ENCODE peak calls at places on chromosomes 5 and 9, in seven cellular contexts. W is GM12891, I is HepG2, K is upper lobe of left lung, Q is breast epithelium, X is transverse colon, Y is endothelial cell of umbilical vein. T is an unnamed sample.

GRCh38 chr5:65482727-65483473 is 1.2 kb upstream of the ADAMTS6 start:
- DNase-seq in W (no peak), I (peak), K (no peak), Q (no peak), X (no peak), Y (peak), T (no peak)

GRCh38 chr5:43110606-43111170 is 10.0 kb upstream of the ZNF131 start:
- DNase-seq in W (no peak), I (peak), K (no peak), Q (no peak), X (peak), Y (no peak), T (peak)

GRCh38 chr5:172410160-172410559 is 44.2 kb downstream of the SH3PXD2B start:
- DNase-seq in W (no peak), I (no peak), K (no peak), Q (no peak), X (no peak), Y (no peak), T (no peak)

GRCh38 chr5:127648997-127649550 is at the start of gene CTXN3:
- DNase-seq in W (no peak), I (no peak), K (no peak), Q (no peak), X (no peak), Y (no peak), T (no peak)

GRCh38 chr5:168967882-168968620 is 332.9 kb downstream of the SLIT3 start:
- DNase-seq in W (no peak), I (no peak), K (no peak), Q (no peak), X (no peak), Y (no peak), T (no peak)

GRCh38 chr5:106314221-106314824 is 1356.4 kb downstream of the EFNA5 start:
- DNase-seq in W (no peak), I (no peak), K (no peak), Q (no peak), X (no peak), Y (peak), T (no peak)

GRCh38 chr9:16611001-16611400 is 259.5 kb downstream of the BNC2 start:
- DNase-seq in W (no peak), I (no peak), K (no peak), Q (no peak), X (no peak), Y (no peak), T (no peak)

GRCh38 chr5:120450910-120451309 is 13.2 kb upstream of the PRR16 start:
- DNase-seq in W (no peak), I (no peak), K (peak), Q (no peak), X (no peak), Y (no peak), T (no peak)

GRCh38 chr5:81842795-81843377 is 92.0 kb upstream of the SSBP2 start:
- DNase-seq in W (no peak), I (no peak), K (no peak), Q (peak), X (no peak), Y (no peak), T (no peak)

GRCh38 chr9:35604578-35605335 is at the start of gene TESK1:
- DNase-seq in W (peak), I (peak), K (peak), Q (peak), X (peak), Y (peak), T (peak)
- TF ChIP-seq POLR2AphosphoS5 in W (no peak), I (no peak), K (no peak), Q (peak), X (no peak), Y (no peak), T (no peak)

DNA sequence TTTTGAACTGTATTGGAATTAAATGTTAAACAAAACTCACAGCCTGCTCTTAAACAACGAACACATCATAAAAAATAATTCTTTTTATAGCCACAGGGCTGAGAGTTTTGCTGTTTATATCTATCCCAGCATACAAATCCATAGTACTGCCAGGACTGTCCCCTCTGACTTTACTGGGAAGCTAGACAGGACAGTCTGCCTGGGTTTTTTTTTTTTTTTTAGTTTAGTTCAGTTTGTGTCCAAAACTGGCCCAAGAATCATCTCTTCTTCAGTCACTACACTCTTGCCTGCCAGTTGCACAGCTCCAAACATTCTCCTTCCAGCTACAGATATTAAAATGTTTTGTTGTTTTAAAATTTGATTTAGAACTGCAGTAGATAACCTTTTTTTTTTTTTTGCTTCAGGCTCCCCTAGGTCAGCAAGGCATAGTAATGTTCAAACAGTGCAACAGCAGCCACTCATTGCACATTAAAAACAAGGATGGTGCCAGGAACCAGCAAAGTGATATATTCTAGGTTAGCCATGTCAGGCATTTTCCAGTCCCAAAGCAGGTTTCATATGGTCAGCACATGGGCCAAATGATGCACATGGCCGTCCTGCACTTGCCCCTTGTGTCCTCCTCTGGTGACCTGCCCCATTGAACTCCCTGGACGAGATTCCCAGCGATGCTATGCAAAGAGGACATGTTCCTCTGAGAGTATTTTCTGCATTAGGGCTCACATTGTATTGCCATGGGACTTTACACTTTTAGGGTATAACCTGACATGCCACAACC is 173.5 kb downstream of the ARL15 start:
- DNase-seq in W (no peak), I (no peak), K (no peak), Q (no peak), X (no peak), Y (no peak), T (no peak)
- TF ChIP-seq POLR2AphosphoS5 in W (no peak), I (no peak), K (no peak), Q (no peak), X (no peak), Y (no peak), T (no peak)

DNA sequence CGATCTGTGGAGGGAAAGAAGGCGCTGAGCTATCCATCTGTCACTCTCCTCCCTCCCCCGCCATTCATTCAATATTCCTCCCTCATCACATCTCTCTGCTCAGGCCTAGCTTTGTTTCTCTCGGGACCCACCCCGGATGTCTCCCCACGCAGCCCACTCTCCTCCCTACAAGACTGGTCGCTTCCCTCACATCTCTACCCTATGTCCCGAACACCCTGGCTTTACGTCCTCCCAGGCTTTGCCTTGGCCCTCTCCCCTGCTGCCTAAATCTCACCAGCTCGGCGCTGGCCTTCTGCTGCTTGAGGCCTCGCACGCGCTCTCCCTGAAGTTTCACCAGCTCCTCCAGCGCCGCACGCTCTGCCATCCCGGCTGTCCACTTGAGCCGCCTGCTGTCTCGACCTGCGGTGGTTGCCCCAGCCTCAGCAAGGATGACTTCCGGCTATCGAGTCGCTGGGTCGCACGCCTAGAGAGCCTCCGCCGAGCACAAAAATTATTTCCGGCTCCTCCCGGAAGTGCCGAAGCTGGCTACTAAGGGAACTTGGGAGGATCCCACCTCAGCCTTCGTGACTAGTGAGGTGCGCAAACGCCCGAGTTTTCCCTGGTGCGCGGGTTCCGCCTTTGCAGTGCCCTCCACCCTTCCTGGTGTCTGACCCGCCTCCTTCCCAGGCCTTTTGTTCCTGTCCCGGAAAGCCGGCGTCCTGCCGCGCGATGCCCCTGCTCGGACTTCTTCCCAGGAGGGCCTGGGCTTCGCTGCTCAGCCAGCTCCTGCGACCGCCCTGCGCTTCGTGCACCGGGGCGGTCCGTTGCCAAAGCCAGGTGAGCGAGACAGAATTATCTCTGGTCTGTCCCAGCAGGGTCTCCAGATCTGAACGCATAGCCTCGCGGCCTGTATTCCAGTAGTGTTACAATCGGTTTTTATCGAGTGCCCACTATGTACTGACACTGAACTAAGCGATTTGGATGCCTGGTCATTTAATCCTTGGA is at the start of the genes HARS1 and HARS2:
- DNase-seq in W (peak), I (peak), K (peak), Q (peak), X (peak), Y (peak), T (peak)
- TF ChIP-seq POLR2AphosphoS5 in W (peak), I (peak), K (peak), Q (peak), X (peak), Y (peak), T (peak)

GRCh38 chr5:123035320-123035949 is 1.1 kb downstream of the PPIC start:
- DNase-seq in W (peak), I (peak), K (no peak), Q (peak), X (peak), Y (peak), T (peak)

GRCh38 chr5:123037104-123037418 is 536 bp upstream of the PPIC start:
- DNase-seq in W (no peak), I (no peak), K (no peak), Q (no peak), X (no peak), Y (no peak), T (no peak)

GRCh38 chr5:123035950-123036390 is 555 bp downstream of the PPIC start:
- DNase-seq in W (peak), I (peak), K (peak), Q (peak), X (peak), Y (peak), T (peak)

GRCh38 chr5:123039673-123040072 is 3.1 kb upstream of the PPIC start:
- DNase-seq in W (no peak), I (no peak), K (no peak), Q (no peak), X (no peak), Y (no peak), T (no peak)

DNA sequence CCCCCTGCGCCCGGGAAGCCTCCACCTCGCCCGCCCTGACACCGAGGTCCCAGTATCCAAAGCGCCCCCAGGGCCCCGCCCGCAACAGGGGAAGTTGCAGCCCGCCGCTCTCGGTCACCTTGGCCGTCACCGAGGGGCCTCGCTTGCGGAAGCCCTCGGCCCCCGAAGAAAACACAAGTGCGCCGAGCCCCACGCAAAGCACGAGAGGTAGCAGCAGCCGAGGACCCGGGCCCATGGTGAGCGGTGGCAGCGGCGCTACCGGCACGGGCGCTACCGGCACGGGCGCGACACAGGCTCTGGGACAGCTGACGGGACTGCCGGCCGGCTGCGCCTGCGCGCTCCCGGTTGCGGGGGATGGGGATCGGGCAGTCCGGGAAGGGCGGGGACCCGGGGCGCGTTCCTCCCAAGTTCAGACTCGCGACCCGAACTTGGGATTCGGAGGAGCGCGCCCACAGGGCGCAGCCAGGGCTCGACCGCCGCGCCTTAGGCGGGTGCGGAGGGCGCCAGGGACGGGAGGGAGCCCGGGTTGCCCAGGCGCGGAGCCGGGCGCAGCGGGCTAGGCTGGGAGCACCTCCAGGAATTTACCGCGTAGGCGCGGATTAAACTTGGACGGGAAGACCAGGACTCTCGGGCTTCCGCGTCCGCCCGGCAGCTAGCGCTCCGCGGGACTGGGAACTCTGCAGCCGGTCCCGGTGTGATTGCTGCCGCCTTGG is at the start of gene PPIC:
- DNase-seq in W (peak), I (peak), K (peak), Q (peak), X (peak), Y (peak), T (peak)
- TF ChIP-seq POLR2AphosphoS5 in W (no peak), I (no peak), K (no peak), Q (peak), X (peak), Y (peak), T (peak)

GRCh38 chr5:76544268-76544926 is 78.8 kb downstream of the F2RL2 start:
- DNase-seq in W (no peak), I (peak), K (no peak), Q (no peak), X (peak), Y (no peak), T (peak)
- TF ChIP-seq POLR2AphosphoS5 in W (no peak), I (no peak), K (no peak), Q (no peak), X (no peak), Y (no peak), T (no peak)

GRCh38 chr9:114350636-114351396 is 21.1 kb downstream of the ORM2 start:
- DNase-seq in W (no peak), I (no peak), K (no peak), Q (no peak), X (no peak), Y (no peak), T (no peak)

GRCh38 chr9:114349713-114350480 is 20.2 kb downstream of the ORM2 start:
- DNase-seq in W (no peak), I (no peak), K (no peak), Q (no peak), X (no peak), Y (no peak), T (no peak)

GRCh38 chr9:114348906-114349482 is 19.3 kb downstream of the ORM2 start:
- DNase-seq in W (peak), I (peak), K (no peak), Q (no peak), X (peak), Y (peak), T (peak)

GRCh38 chr9:114348261-114348905 is 18.7 kb downstream of the ORM2 start:
- DNase-seq in W (no peak), I (no peak), K (no peak), Q (no peak), X (no peak), Y (no peak), T (no peak)

GRCh38 chr9:114351932-114352331 is 22.3 kb downstream of the ORM2 start:
- DNase-seq in W (no peak), I (no peak), K (no peak), Q (no peak), X (no peak), Y (no peak), T (no peak)
- TF ChIP-seq POLR2AphosphoS5 in W (no peak), I (no peak), K (no peak), Q (no peak), X (no peak), Y (no peak), T (no peak)

GRCh38 chr9:98494852-98495251 is 213.9 kb downstream of the GABBR2 start:
- DNase-seq in W (no peak), I (no peak), K (no peak), Q (no peak), X (no peak), Y (no peak), T (no peak)

GRCh38 chr9:98495530-98495929 is 213.2 kb downstream of the GABBR2 start:
- DNase-seq in W (no peak), I (no peak), K (no peak), Q (no peak), X (no peak), Y (no peak), T (no peak)

GRCh38 chr9:98488578-98489312 is 220.0 kb downstream of the GABBR2 start:
- DNase-seq in W (no peak), I (no peak), K (no peak), Q (no peak), X (no peak), Y (no peak), T (no peak)

GRCh38 chr9:98491778-98492177 is 217.0 kb downstream of the GABBR2 start:
- DNase-seq in W (no peak), I (no peak), K (no peak), Q (no peak), X (no peak), Y (no peak), T (no peak)

GRCh38 chr9:98491231-98491651 is 217.5 kb downstream of the GABBR2 start:
- DNase-seq in W (no peak), I (peak), K (no peak), Q (no peak), X (no peak), Y (no peak), T (no peak)
- TF ChIP-seq POLR2AphosphoS5 in W (no peak), I (no peak), K (no peak), Q (no peak), X (no peak), Y (no peak), T (no peak)

GRCh38 chr5:95712347-95712958 is 18.7 kb upstream of the RHOBTB3 start:
- DNase-seq in W (no peak), I (no peak), K (no peak), Q (no peak), X (no peak), Y (peak), T (peak)
- TF ChIP-seq POLR2AphosphoS5 in W (no peak), I (no peak), K (no peak), Q (no peak), X (no peak), Y (peak), T (peak)

DNA sequence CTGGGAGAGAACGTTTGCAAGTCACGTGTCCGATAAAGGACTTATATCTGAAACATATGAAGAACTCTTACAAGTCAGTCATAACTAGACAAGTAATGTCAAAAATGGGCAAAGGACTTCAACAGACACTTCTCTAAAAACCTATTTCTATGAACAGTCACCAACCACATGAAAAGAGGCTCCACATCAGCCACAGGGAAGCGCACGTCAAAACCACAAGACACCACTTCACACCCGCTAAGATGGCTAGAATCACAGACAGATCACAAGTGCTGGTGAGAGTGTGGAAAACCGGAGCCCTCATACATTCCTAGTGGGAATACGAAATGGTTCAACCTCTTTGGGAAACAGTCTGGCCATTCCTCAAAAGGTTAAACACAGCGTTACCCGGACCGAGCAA is 11.5 kb upstream of the CARD9 start:
- DNase-seq in W (no peak), I (no peak), K (no peak), Q (no peak), X (no peak), Y (no peak), T (no peak)
- TF ChIP-seq POLR2AphosphoS5 in W (no peak), I (no peak), K (no peak), Q (no peak), X (no peak), Y (no peak), T (no peak)

GRCh38 chr5:132830436-132831094 is at the start of gene SHROOM1:
- DNase-seq in W (peak), I (peak), K (peak), Q (no peak), X (peak), Y (peak), T (peak)
- TF ChIP-seq POLR2AphosphoS5 in W (no peak), I (peak), K (peak), Q (no peak), X (no peak), Y (peak), T (peak)

T was measured in HCT116.